ENCODE peak calls at places on chromosomes 13 and 19, in four cellular contexts. O is A549, J is lower lobe of right lung, R is glutamatergic neuron. L is an unnamed sample.

GRCh38 chr19:55373318-55373992 is 3.2 kb upstream of the TMEM190 start:
- DNase-seq in R (no peak), O (no peak), J (no peak), L (no peak)

GRCh38 chr13:25923217-25924085 is 128.4 kb downstream of the SHISA2 start:
- DNase-seq in O (no peak), R (no peak), J (no peak), L (no peak)

GRCh38 chr19:42433503-42434260 is 6.5 kb upstream of the LIPE start:
- DNase-seq in R (peak), O (peak), J (peak), L (peak)

GRCh38 chr13:25691654-25692053 is 319.9 kb downstream of the ATP8A2 start:
- DNase-seq in R (no peak), O (no peak), J (no peak), L (no peak)

GRCh38 chr19:35229601-35230000 is 1.1 kb upstream of the FAM187B start:
- DNase-seq in O (no peak), J (no peak), R (no peak), L (no peak)

GRCh38 chr13:22897571-22898314 is 283.0 kb upstream of the SGCG start:
- DNase-seq in R (no peak), O (no peak), J (no peak), L (no peak)

GRCh38 chr13:28597641-28598040 is 61.3 kb upstream of the POMP start:
- DNase-seq in O (no peak), R (no peak), J (no peak), L (no peak)

GRCh38 chr13:111533900-111534645 is 213.6 kb downstream of the TEX29 start:
- DNase-seq in R (no peak), J (no peak), O (no peak), L (no peak)

GRCh38 chr19:10920288-10920655 is 8.2 kb downstream of the YIPF2 start:
- DNase-seq in O (no peak), J (no peak), R (no peak), L (no peak)

GRCh38 chr13:50006426-50007135 is 8.7 kb upstream of the KCNRG start:
- DNase-seq in O (no peak), J (no peak), R (no peak), L (no peak)

GRCh38 chr19:5018224-5019015 is 49.5 kb downstream of the KDM4B start:
- DNase-seq in O (no peak), J (no peak), R (no peak), L (no peak)

GRCh38 chr13:91133941-91134772 is 213.3 kb upstream of the MIR17HG start:
- DNase-seq in O (peak), J (no peak), R (peak), L (peak)

GRCh38 chr13:50449465-50449864 is 394.0 kb downstream of the DLEU7 start:
- DNase-seq in R (no peak), O (no peak), J (no peak), L (no peak)

GRCh38 chr13:47933688-47934011 is 67.4 kb downstream of the SUCLA2 start:
- DNase-seq in R (no peak), O (no peak), J (no peak), L (no peak)
- TF ChIP-seq CTCF in R (no peak), O (no peak), J (no peak), L (no peak)

GRCh38 chr19:56838680-56838929 is 1.9 kb downstream of the PEG3 start:
- DNase-seq in J (no peak), O (no peak), R (no peak), L (no peak)

GRCh38 chr19:56837004-56837403 is 3.5 kb downstream of the PEG3 start:
- DNase-seq in J (no peak), R (no peak), O (no peak), L (no peak)

GRCh38 chr19:56837492-56837891 is 3.0 kb downstream of the PEG3 start:
- DNase-seq in O (no peak), J (peak), R (peak), L (no peak)

GRCh38 chr19:56838930-56839664 is 1.4 kb downstream of the PEG3 start:
- DNase-seq in J (peak), O (no peak), R (peak), L (no peak)

GRCh38 chr19:56837892-56838679 is 2.4 kb downstream of the PEG3 start:
- DNase-seq in O (no peak), J (peak), R (peak), L (no peak)
- TF ChIP-seq CTCF in O (no peak), J (peak), R (peak), L (peak)

GRCh38 chr19:38478273-38478971 is 44.9 kb downstream of the RYR1 start:
- DNase-seq in R (no peak), O (peak), J (no peak), L (peak)
- TF ChIP-seq CTCF in R (no peak), O (peak), J (no peak), L (peak)

DNA sequence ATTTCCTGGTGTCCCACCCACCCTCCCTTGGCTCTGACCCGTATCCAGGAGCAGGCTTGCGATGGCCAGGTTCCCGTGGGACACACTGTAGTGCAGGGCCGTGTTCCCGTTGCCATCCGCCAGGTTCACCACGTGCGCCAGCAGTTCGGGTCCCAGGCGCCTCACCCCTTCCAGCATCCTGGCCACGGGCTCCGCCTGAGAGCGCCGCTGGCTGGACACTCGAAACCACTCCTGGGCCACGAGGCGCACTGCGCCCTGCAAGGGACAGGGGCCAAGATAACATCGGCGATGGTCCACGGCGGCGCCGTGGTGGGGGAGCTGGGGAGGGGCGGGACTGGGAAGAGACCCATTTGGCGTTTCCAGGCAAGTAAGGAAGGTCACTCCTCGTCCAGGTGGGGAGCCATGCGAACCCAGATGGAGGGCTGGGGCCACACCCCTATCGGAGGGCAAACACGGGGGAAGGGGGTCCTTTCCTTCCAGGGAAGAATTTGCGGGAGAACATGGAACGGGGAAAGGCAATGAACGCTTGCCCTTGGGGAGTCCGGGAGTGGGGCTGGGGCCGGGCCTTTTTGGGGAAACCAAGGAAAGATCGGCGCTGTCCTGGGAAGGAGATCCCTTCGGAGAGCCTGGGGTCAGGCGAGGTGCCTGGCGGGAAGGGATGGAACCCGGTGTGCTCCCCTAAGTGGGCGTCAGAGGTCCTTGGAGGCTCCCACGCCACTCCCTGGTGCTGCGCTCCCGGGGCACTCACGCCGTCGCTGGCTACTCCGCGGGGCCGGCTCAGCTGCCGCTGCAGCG is 9.9 kb downstream of the KANK3 start:
- DNase-seq in J (no peak), O (no peak), R (no peak), L (no peak)
- TF ChIP-seq CTCF in J (no peak), O (no peak), R (no peak), L (no peak)

GRCh38 chr13:43134896-43135295 is 111.5 kb downstream of the DNAJC15 start:
- DNase-seq in O (no peak), R (peak), J (no peak), L (no peak)

GRCh38 chr13:43132911-43133310 is 109.5 kb downstream of the DNAJC15 start:
- DNase-seq in O (no peak), J (no peak), R (peak), L (no peak)

GRCh38 chr13:43129511-43130130 is 106.2 kb downstream of the DNAJC15 start:
- DNase-seq in J (no peak), R (no peak), O (no peak), L (no peak)

GRCh38 chr13:43133792-43134191 is 110.4 kb downstream of the DNAJC15 start:
- DNase-seq in J (no peak), R (no peak), O (no peak), L (no peak)

GRCh38 chr13:43132228-43132627 is 108.8 kb downstream of the DNAJC15 start:
- DNase-seq in R (no peak), J (no peak), O (peak), L (peak)
- TF ChIP-seq CTCF in R (no peak), J (peak), O (peak), L (peak)

GRCh38 chr19:7850975-7851622 is 21.1 kb downstream of the EVI5L start:
- DNase-seq in R (no peak), O (no peak), J (no peak), L (no peak)
- TF ChIP-seq CTCF in R (no peak), O (no peak), J (no peak), L (no peak)

GRCh38 chr19:14089662-14090508 is 666 bp downstream of the SAMD1 start:
- DNase-seq in R (peak), J (peak), O (no peak), L (peak)
- TF ChIP-seq CTCF in R (no peak), J (no peak), O (no peak), L (no peak)

GRCh38 chr13:37138169-37138568 is 32.7 kb upstream of the CSNK1A1L start:
- DNase-seq in J (no peak), O (no peak), R (no peak), L (no peak)
- TF ChIP-seq CTCF in J (no peak), O (no peak), R (no peak), L (no peak)

GRCh38 chr19:29873024-29873800 is 61.4 kb downstream of the CCNE1 start:
- DNase-seq in J (peak), R (peak), O (peak), L (peak)

GRCh38 chr19:29875931-29876330 is 64.1 kb downstream of the CCNE1 start:
- DNase-seq in O (no peak), J (no peak), R (no peak), L (no peak)

GRCh38 chr19:29872224-29872731 is 60.5 kb downstream of the CCNE1 start:
- DNase-seq in O (no peak), R (peak), J (no peak), L (no peak)

GRCh38 chr19:29876414-29876813 is 64.6 kb downstream of the CCNE1 start:
- DNase-seq in R (no peak), J (no peak), O (no peak), L (no peak)

GRCh38 chr19:29873801-29874575 is 62.2 kb downstream of the CCNE1 start:
- DNase-seq in R (no peak), J (no peak), O (no peak), L (no peak)
- TF ChIP-seq CTCF in R (peak), J (peak), O (peak), L (no peak)

GRCh38 chr13:99041788-99042187 is 63.9 kb upstream of the DOCK9 start:
- DNase-seq in O (no peak), R (no peak), J (no peak), L (no peak)

GRCh38 chr13:99037756-99038155 is 59.9 kb upstream of the DOCK9 start:
- DNase-seq in O (no peak), J (no peak), R (no peak), L (no peak)

GRCh38 chr13:99040536-99041141 is 62.8 kb upstream of the DOCK9 start:
- DNase-seq in J (no peak), R (no peak), O (no peak), L (no peak)

GRCh38 chr13:99041337-99041736 is 63.5 kb upstream of the DOCK9 start:
- DNase-seq in O (no peak), R (no peak), J (no peak), L (no peak)

DNA sequence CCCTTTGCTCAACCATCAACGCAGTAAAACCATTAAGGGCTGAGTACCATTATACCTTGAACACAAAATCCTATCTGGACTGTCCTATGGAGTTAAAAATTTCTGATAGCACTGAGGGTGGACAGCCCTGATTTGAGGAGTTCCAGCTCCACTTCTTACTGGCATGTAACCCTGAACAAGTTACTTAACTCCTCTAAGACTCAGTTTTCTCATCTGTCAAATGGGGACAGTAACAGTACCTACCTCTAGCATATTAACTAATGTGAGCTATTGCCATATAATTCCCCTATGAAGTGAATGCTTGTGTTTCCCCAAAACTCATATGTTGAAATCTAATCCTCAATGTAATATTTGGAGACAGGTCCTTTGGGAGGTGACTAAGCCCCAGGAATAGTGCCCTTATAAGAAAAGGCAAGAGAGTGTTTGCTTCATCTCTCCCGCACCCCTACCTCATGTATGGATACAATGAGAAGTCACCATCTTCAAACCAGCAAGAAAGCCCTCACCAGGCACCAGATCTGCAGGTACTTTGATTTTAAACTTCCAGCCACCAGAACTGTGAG is 61.9 kb upstream of the DOCK9 start:
- DNase-seq in J (no peak), R (no peak), O (no peak), L (no peak)
- TF ChIP-seq CTCF in J (no peak), R (no peak), O (no peak), L (no peak)

L was measured in Calu3.